ENCODE peak calls at places on chromosomes 4 and X, in five cellular contexts. P, U, R, S and E are unnamed samples.

GRCh38 chrX:44651347-44651746 is 108.7 kb upstream of the FUNDC1 start:
- DNase-seq in P (peak), U (no peak), R (no peak), S (no peak), E (no peak)

GRCh38 chr4:189600598-189601435 is 339.9 kb upstream of the FRG1 start:
- DNase-seq in P (no peak), U (no peak), R (no peak), S (no peak), E (no peak)

GRCh38 chrX:119266364-119266995 is 30.4 kb downstream of the PGRMC1 start:
- DNase-seq in P (peak), U (no peak), R (peak), S (peak), E (peak)

GRCh38 chr4:19382993-19383392 is 868.7 kb upstream of the SLIT2 start:
- DNase-seq in P (no peak), U (peak), R (no peak), S (peak), E (no peak)

GRCh38 chr4:31349907-31350306 is 629.7 kb downstream of the PCDH7 start:
- DNase-seq in P (no peak), U (no peak), R (no peak), S (no peak), E (peak)

GRCh38 chrX:15515931-15516330 is 15.3 kb downstream of the BMX start:
- DNase-seq in P (no peak), U (no peak), R (no peak), S (no peak), E (peak)

GRCh38 chrX:276588-277171 is 4.5 kb upstream of the PLCXD1 start:
- DNase-seq in P (no peak), U (peak), R (no peak), S (peak), E (no peak)

GRCh38 chrX:108139303-108139702 is 47.7 kb downstream of the ATG4A start:
- DNase-seq in P (no peak), U (no peak), R (peak), S (no peak), E (no peak)

GRCh38 chr4:1192493-1193205 is 20.3 kb upstream of the SPON2 start:
- DNase-seq in P (no peak), U (no peak), R (no peak), S (no peak), E (no peak)

GRCh38 chr4:15488658-15489470 is 19.2 kb downstream of the CC2D2A start:
- DNase-seq in P (no peak), U (peak), R (no peak), S (peak), E (no peak)

GRCh38 chr4:37763164-37763444 is 63.4 kb upstream of the PGM2 start:
- DNase-seq in P (no peak), U (no peak), R (no peak), S (no peak), E (no peak)

GRCh38 chr4:33090910-33091309 is 2370.7 kb downstream of the PCDH7 start:
- DNase-seq in P (no peak), U (no peak), R (no peak), S (no peak), E (no peak)

GRCh38 chr4:110630621-110631402 is 7.9 kb upstream of the PITX2 start:
- DNase-seq in P (no peak), U (no peak), R (no peak), S (no peak), E (no peak)

GRCh38 chr4:179437962-179438361 is 1995.7 kb upstream of the AGA start:
- DNase-seq in P (no peak), U (no peak), R (no peak), S (no peak), E (no peak)

GRCh38 chr4:80071643-80072606 is 1.1 kb downstream of the ANTXR2 start:
- DNase-seq in P (no peak), U (no peak), R (no peak), S (peak), E (no peak)

GRCh38 chr4:183722738-183723560 is 63.9 kb downstream of the TRAPPC11 start:
- DNase-seq in P (no peak), U (peak), R (no peak), S (peak), E (peak)

GRCh38 chr4:77815651-77816050 is 3.5 kb downstream of the CNOT6L start:
- DNase-seq in P (no peak), U (no peak), R (peak), S (no peak), E (no peak)

GRCh38 chr4:97720869-97721432 is 422.3 kb downstream of the STPG2 start:
- DNase-seq in P (peak), U (peak), R (no peak), S (no peak), E (peak)

GRCh38 chr4:150140774-150141400 is 62.6 kb downstream of the DCLK2 start:
- DNase-seq in P (no peak), U (peak), R (no peak), S (peak), E (peak)

GRCh38 chr4:22515145-22515887 is 550 bp downstream of the ADGRA3 start:
- DNase-seq in P (no peak), U (peak), R (no peak), S (peak), E (peak)

GRCh38 chr4:1205641-1206298 is 33.4 kb upstream of the SPON2 start:
- DNase-seq in P (no peak), U (no peak), R (no peak), S (no peak), E (no peak)

GRCh38 chr4:8016527-8016926 is 76.9 kb upstream of the AFAP1 start:
- DNase-seq in P (no peak), U (peak), R (no peak), S (no peak), E (no peak)

GRCh38 chr4:95949136-95949765 is 109.4 kb downstream of the PDHA2 start:
- DNase-seq in P (no peak), U (peak), R (no peak), S (no peak), E (no peak)

GRCh38 chrX:66164470-66164869 is 423 bp downstream of the HEPH start:
- DNase-seq in P (no peak), U (no peak), R (no peak), S (no peak), E (no peak)

GRCh38 chrX:20144491-20144890 is 2.9 kb upstream of the EIF1AX start:
- DNase-seq in P (no peak), U (peak), R (peak), S (peak), E (peak)

GRCh38 chr4:189436207-189436606 is 504.5 kb upstream of the FRG1 start:
- DNase-seq in P (peak), U (no peak), R (no peak), S (no peak), E (no peak)

GRCh38 chr4:178240891-178241290 is 798.7 kb upstream of the AGA start:
- DNase-seq in P (no peak), U (no peak), R (no peak), S (no peak), E (no peak)

GRCh38 chr4:33924239-33924638 is 2320.1 kb downstream of the ARAP2 start:
- DNase-seq in P (peak), U (peak), R (no peak), S (peak), E (peak)

GRCh38 chr4:82954212-82954611 is 53.7 kb downstream of the THAP9 start:
- DNase-seq in P (no peak), U (no peak), R (no peak), S (no peak), E (no peak)

GRCh38 chr4:161256172-161256571 is 907.6 kb downstream of the FSTL5 start:
- DNase-seq in P (peak), U (peak), R (no peak), S (no peak), E (no peak)

GRCh38 chr4:147809171-147809570 is 77.3 kb downstream of the ARHGAP10 start:
- DNase-seq in P (no peak), U (no peak), R (no peak), S (no peak), E (no peak)

GRCh38 chr4:123299212-123299651 is 97.4 kb upstream of the SPRY1 start:
- DNase-seq in P (no peak), U (peak), R (no peak), S (peak), E (peak)

GRCh38 chr4:153140294-153140693 is 63.9 kb upstream of the TRIM2 start:
- DNase-seq in P (no peak), U (peak), R (no peak), S (no peak), E (no peak)

GRCh38 chr4:3438847-3439180 is 3.0 kb upstream of the HGFAC start:
- DNase-seq in P (no peak), U (no peak), R (no peak), S (no peak), E (no peak)

GRCh38 chr4:168978001-168978700 is 31.9 kb downstream of the CBR4 start:
- DNase-seq in P (no peak), U (peak), R (no peak), S (peak), E (no peak)

GRCh38 chr4:26069218-26069617 is 155.2 kb downstream of the SMIM20 start:
- DNase-seq in P (no peak), U (peak), R (peak), S (peak), E (no peak)

GRCh38 chr4:105896461-105896939 is 1.2 kb downstream of the NPNT start:
- DNase-seq in P (no peak), U (no peak), R (no peak), S (no peak), E (no peak)
- H2AFZ ChIP-seq in P (no peak), U (peak), R (no peak), S (no peak), E (no peak)

DNA sequence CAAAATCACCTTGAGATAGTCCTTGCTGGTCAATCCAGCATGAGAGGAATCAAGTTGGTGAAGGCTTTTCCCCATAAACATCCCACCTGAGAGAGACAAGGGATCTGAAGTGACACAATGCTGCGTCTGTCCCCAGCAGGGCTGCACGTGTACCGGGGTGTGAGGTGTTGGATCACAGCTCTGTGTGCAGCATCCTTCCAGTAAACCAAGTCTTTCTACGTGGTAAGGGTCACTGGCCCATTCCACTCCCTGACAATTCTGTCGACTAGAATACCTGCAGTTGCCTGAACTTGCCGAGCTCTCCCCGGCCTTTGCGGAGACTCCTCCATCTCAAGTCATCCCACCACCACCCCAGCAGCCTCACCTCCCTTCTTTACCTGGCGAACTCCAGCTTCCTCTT is 14.8 kb downstream of the HELT start:
- DNase-seq in P (no peak), U (no peak), R (no peak), S (no peak), E (no peak)
- H2AFZ ChIP-seq in P (no peak), U (no peak), R (no peak), S (peak), E (no peak)

DNA sequence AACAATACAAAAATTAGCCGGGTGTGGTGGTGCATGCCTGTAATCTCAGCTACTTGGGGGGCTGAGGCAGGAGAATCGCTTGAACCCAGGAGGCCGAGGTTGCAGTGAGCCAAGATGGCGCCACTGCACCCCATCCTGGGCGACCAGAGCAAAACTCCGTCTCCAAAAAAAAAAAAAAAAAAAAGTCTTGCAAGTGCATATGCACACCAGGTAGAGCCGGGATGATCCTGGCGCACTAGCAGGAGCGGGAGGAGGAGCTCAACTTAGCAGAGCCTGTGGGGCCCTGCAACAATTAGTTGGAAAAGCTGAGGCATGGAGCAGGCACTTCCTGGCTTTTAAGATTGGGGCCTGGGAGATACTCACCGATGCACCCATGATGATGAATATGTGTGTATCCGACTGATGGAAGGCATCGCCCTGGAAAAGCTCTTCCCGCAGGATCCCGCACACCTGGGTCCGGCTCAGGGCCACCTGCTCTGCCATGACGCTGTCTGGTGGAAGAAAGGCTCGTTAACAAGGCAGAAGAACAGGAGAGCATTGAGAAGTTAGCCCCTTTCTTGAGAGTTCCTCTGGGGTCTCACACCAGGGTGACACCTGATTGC is 872 bp downstream of the G6PD start:
- DNase-seq in P (no peak), U (no peak), R (no peak), S (no peak), E (no peak)
- H2AFZ ChIP-seq in P (no peak), U (no peak), R (no peak), S (no peak), E (no peak)

GRCh38 chr4:175309041-175309440 is 390.9 kb downstream of the ADAM29 start:
- DNase-seq in P (no peak), U (peak), R (no peak), S (peak), E (no peak)
- H2AFZ ChIP-seq in P (peak), U (peak), R (no peak), S (peak), E (no peak)

DNA sequence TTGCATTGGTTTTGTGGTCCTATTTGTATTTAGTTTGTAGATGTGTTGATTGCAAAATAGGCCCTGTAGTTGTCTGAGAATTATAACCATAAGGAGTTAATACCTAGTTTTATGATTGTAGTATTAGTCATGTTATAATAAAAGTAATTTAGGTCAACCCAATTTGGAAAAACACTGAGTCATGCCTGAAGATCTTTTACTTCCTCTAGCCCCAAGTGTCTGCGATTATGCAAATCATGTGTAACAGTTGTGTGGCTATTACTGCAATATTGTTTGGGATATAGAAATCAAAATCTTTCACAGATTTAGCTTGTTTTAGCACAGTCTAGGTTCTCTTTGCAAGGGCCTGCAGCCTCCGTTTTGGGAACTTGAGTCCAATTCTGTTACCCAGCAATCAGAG is 12.6 kb downstream of the SRD5A3 start:
- DNase-seq in P (peak), U (peak), R (peak), S (peak), E (peak)
- H2AFZ ChIP-seq in P (peak), U (no peak), R (peak), S (no peak), E (peak)

GRCh38 chrX:56728752-56729151 is 291 bp upstream of the NBDY start:
- DNase-seq in P (no peak), U (no peak), R (peak), S (peak), E (peak)
- H2AFZ ChIP-seq in P (peak), U (peak), R (peak), S (no peak), E (no peak)

DNA sequence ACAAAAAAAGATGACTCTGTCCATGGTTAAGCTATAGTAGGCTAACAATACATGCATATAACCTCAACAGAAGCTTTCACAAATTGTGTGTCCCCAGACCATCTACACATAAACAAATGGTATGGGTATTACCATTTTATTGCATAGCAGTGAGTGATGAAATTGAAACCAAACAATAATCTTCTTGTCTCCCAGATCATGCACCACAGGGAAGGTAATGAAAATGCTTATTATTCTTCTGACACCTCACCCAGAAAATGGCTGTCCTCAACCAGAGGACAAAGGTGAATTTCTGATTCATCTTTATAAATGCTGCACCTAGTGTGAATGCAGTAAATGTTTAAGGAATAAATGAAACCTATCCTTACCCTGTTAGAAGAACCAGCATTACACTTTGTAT is 8.0 kb downstream of the PRSS12 start:
- DNase-seq in P (no peak), U (no peak), R (no peak), S (no peak), E (no peak)
- H2AFZ ChIP-seq in P (no peak), U (no peak), R (no peak), S (no peak), E (no peak)

GRCh38 chrX:38018734-38019410 is 12.5 kb downstream of the SYTL5 start:
- DNase-seq in P (no peak), U (peak), R (no peak), S (no peak), E (no peak)
- H2AFZ ChIP-seq in P (no peak), U (no peak), R (no peak), S (no peak), E (no peak)

DNA sequence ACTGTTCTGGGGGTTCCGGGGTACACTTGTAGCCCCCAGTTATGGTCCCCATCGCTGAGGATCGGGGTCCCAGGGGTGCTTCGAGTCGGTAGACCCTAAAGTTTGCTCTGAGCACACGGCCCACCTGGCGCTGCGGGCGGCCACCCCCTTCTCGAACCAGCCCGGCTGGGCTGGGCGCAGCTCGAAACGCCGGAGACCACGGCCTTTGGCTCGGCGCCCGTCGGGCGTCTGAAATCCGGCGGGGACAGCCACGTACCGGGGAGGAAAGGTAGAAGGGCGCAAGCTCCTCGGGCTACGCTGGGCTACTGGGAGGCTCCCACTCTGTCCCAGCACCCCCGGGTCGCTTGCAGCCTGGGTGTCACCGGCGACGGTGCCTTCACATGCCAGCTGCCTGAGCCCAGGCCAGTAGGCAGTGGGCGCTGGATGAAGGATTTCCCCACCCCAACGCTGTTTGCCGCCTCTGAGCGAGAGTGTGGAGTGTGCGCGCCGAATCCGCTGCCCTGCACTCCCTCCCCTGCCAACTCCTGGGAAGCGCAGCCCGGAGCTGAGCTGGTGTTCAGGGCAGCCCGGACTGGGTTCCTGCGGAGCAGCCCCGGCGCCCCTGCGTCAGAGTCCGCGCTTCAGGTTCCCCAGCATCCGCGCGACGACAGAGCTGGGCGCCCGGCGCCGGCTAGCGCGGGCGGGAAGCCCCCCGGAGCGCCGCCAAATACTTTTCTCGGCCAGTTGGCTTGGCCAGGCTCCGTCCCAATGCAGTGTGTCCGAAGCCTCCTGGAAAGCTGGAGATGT is 637 bp downstream of the MAMLD1 start:
- DNase-seq in P (no peak), U (no peak), R (no peak), S (peak), E (peak)
- H2AFZ ChIP-seq in P (no peak), U (peak), R (no peak), S (peak), E (peak)